ENCODE peak calls at places on chromosomes 3 and 15, in seven cellular contexts. F is sigmoid colon, Y is fibroblast of villous mesenchyme, E is progenitor cell of endocrine pancreas, P is GM13977, R is cardiac fibroblast, T is neural crest cell. N is an unnamed sample.

GRCh38 chr3:129399895-129400357 is 28.5 kb downstream of the EFCAB12 start:
- DNase-seq in F (no peak), Y (no peak), E (no peak), P (no peak), R (no peak), T (no peak), N (peak; percentile 55)

GRCh38 chr3:127011270-127011992 is 28.5 kb downstream of the PLXNA1 start:
- DNase-seq in F (no peak), Y (peak; percentile 80), E (no peak), P (no peak), R (peak; percentile 85), T (no peak), N (peak; percentile 55)

GRCh38 chr3:187456268-187456667 is 88.1 kb downstream of the RTP4 start:
- DNase-seq in F (peak; percentile 70), Y (peak; percentile 6), E (no peak), P (no peak), R (peak; percentile 19), T (no peak), N (peak; percentile 33)

GRCh38 chr15:48981941-48982340 is 18.2 kb upstream of the SHC4 start:
- DNase-seq in F (no peak), Y (no peak), E (no peak), P (no peak), R (peak; percentile 18), T (no peak), N (peak; percentile 29)

GRCh38 chr3:97197083-97197482 is 382.7 kb downstream of the EPHA6 start:
- DNase-seq in F (no peak), Y (no peak), E (no peak), P (no peak), R (no peak), T (no peak), N (no peak)

GRCh38 chr3:134852893-134853351 is 57.9 kb downstream of the EPHB1 start:
- DNase-seq in F (no peak), Y (no peak), E (no peak), P (peak; percentile 70), R (no peak), T (no peak), N (no peak)

GRCh38 chr15:64642875-64643274 is 132.5 kb downstream of the RBPMS2 start:
- DNase-seq in F (no peak), Y (no peak), E (no peak), P (no peak), R (no peak), T (no peak), N (no peak)

GRCh38 chr3:134392336-134392983 is 18.2 kb upstream of the AMOTL2 start:
- DNase-seq in F (no peak), Y (no peak), E (no peak), P (no peak), R (no peak), T (no peak), N (no peak)

GRCh38 chr3:13460341-13460736 is 19.8 kb upstream of the HDAC11 start:
- DNase-seq in F (no peak), Y (no peak), E (no peak), P (no peak), R (no peak), T (no peak), N (no peak)

GRCh38 chr3:13462125-13462629 is 17.9 kb upstream of the HDAC11 start:
- DNase-seq in F (no peak), Y (no peak), E (no peak), P (no peak), R (no peak), T (no peak), N (peak; percentile 37)

GRCh38 chr3:13462822-13463221 is 17.3 kb upstream of the HDAC11 start:
- DNase-seq in F (no peak), Y (no peak), E (no peak), P (no peak), R (no peak), T (no peak), N (no peak)

GRCh38 chr3:13459605-13460340 is 20.3 kb upstream of the HDAC11 start:
- DNase-seq in F (no peak), Y (no peak), E (no peak), P (no peak), R (no peak), T (no peak), N (no peak)

GRCh38 chr3:13461169-13462124 is 18.7 kb upstream of the HDAC11 start:
- DNase-seq in F (no peak), Y (peak; percentile 72), E (peak; percentile 52), P (peak; percentile 62), R (peak; percentile 51), T (peak; percentile 64), N (peak; percentile 55)
- TF ChIP-seq CTCF in F (no peak), Y (peak; percentile 80), E (peak; percentile 77), P (peak; percentile 92), R (peak; percentile 66), T (peak; percentile 69), N (peak; percentile 41)

GRCh38 chr15:40300771-40301170 is 7.0 kb downstream of the PLCB2 start:
- DNase-seq in F (no peak), Y (no peak), E (no peak), P (no peak), R (no peak), T (no peak), N (no peak)

GRCh38 chr15:40302981-40303380 is 4.8 kb downstream of the PLCB2 start:
- DNase-seq in F (peak; percentile 55), Y (no peak), E (no peak), P (no peak), R (no peak), T (no peak), N (peak; percentile 47)

GRCh38 chr15:40301467-40302179 is 6.1 kb downstream of the PLCB2 start:
- DNase-seq in F (no peak), Y (no peak), E (no peak), P (no peak), R (no peak), T (no peak), N (no peak)

GRCh38 chr15:40303576-40303975 is 4.2 kb downstream of the PLCB2 start:
- DNase-seq in F (no peak), Y (no peak), E (no peak), P (no peak), R (no peak), T (no peak), N (no peak)

GRCh38 chr15:40302288-40302886 is 5.3 kb downstream of the PLCB2 start:
- DNase-seq in F (peak; percentile 52), Y (no peak), E (no peak), P (no peak), R (no peak), T (no peak), N (no peak)
- TF ChIP-seq CTCF in F (no peak), Y (no peak), E (no peak), P (no peak), R (no peak), T (no peak), N (no peak)

DNA sequence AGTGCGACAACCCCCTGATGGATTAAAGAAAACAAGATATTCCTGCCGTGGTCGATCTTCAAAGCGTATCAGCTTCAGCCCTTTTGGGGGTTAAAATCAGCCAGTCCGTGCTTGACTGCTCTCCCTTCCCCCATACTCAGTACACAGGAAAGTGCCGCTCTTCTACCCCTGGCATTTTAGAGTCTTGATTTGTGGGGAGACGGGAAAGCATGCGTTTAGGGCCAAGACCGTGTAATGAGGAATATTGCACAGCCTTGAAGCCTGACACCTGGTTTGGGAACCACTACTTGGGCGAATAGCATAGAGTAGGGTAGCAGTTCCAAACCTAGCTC is 540 bp upstream of the EDC3 start:
- DNase-seq in F (no peak), Y (no peak), E (no peak), P (no peak), R (no peak), T (no peak), N (no peak)
- TF ChIP-seq CTCF in F (no peak), Y (no peak), E (no peak), P (no peak), R (no peak), T (no peak), N (no peak)

DNA sequence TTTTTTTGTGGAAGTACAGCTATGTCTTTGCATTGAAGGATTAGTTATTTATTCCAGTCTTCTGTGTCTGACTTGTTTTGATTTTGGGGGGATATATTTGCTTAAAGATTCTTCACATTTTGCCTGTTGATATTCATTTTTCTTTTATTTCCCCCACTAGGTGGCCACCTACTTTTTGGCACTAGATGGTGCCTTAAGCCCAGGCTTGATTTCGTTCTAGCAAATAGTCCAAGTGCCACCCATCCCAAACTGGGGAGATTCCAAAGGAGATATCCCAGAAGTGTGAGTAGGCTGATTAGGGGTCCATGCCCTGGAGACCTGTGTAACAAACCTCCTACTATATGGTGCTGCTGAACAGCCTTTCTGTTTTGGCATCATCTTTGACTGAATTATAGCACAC is 80.0 kb upstream of the SPATA16 start:
- DNase-seq in F (no peak), Y (no peak), E (no peak), P (no peak), R (peak; percentile 6), T (no peak), N (peak; percentile 54)
- TF ChIP-seq CTCF in F (no peak), Y (no peak), E (peak; percentile 45), P (peak; percentile 32), R (peak; percentile 23), T (peak; percentile 49), N (peak; percentile 27)